ENCODE peak calls at places on chromosomes 2 and 18, in nine cellular contexts. Y is GM12891; B is stimulated activated CD4-positive, alpha-beta T cell treated with anti-CD3 and anti-CD28 coated beads, Interleukin-1b, Interleukin-23, amount 100 ng/mL, for 48 hours; J is hippocampal formation; C is activated T-cell treated with anti-CD3 and anti-CD28 coated beads, Interleukin-2, amount 50 U/mL, for 1 hour; M is WTC11; Q is upper lobe of right lung; E is small intestine; O is NCI-H1105 treated with DMSO at 0.1 percent for 48 hours. N is an unnamed sample.

GRCh38 chr18:35203001-35203553 is 37.8 kb upstream of the ZNF397 start:
- DNase-seq in Y (no peak), B (no peak), J (peak; percentile 28), C (no peak), M (no peak), Q (no peak), E (no peak), O (no peak), N (no peak)

GRCh38 chr2:181196401-181196800 is 216.0 kb downstream of the UBE2E3 start:
- DNase-seq in Y (no peak), B (no peak), J (no peak), C (no peak), M (no peak), Q (no peak), E (no peak), O (no peak), N (no peak)

GRCh38 chr2:42954227-42954962 is 162.0 kb upstream of the HAAO start:
- DNase-seq in Y (no peak), B (no peak), J (no peak), C (no peak), M (no peak), Q (no peak), E (no peak), O (no peak), N (no peak)

GRCh38 chr18:6960656-6961055 is 156.9 kb downstream of the LAMA1 start:
- DNase-seq in Y (no peak), B (no peak), J (no peak), C (no peak), M (no peak), Q (no peak), E (no peak), O (no peak), N (no peak)

GRCh38 chr2:146540271-146540932 is 1304.4 kb upstream of the ACVR2A start:
- DNase-seq in Y (no peak), B (no peak), J (peak; percentile 36), C (no peak), M (peak; percentile 25), Q (no peak), E (no peak), O (no peak), N (no peak)

GRCh38 chr18:57921708-57922107 is 118.6 kb upstream of the ATP8B1 start:
- DNase-seq in Y (no peak), B (peak; percentile 21), J (no peak), C (no peak), M (no peak), Q (no peak), E (peak; percentile 42), O (no peak), N (no peak)

GRCh38 chr2:166625670-166626069 is 131.6 kb upstream of the SCN7A start:
- DNase-seq in Y (no peak), B (no peak), J (no peak), C (no peak), M (no peak), Q (no peak), E (no peak), O (no peak), N (no peak)

GRCh38 chr2:224284134-224284946 is 117.6 kb downstream of the FAM124B start:
- DNase-seq in Y (no peak), B (no peak), J (peak; percentile 22), C (no peak), M (peak; percentile 23), Q (no peak), E (peak; percentile 68), O (peak; percentile 58), N (no peak)

GRCh38 chr2:56889738-56890137 is 705.9 kb downstream of the CCDC85A start:
- DNase-seq in Y (no peak), B (no peak), J (no peak), C (no peak), M (no peak), Q (no peak), E (no peak), O (no peak), N (no peak)

GRCh38 chr2:235493402-235493774 is 455 bp upstream of the AGAP1 start:
- DNase-seq in Y (no peak), B (no peak), J (no peak), C (no peak), M (peak; percentile 47), Q (no peak), E (no peak), O (no peak), N (no peak)

GRCh38 chr2:165793161-165793778 is 777 bp downstream of the GALNT3 start:
- DNase-seq in Y (peak; percentile 6), B (no peak), J (no peak), C (peak; percentile 17), M (peak; percentile 26), Q (no peak), E (peak; percentile 83), O (peak; percentile 28), N (peak; percentile 3)

GRCh38 chr2:172986040-172986439 is 89.6 kb upstream of the MAP3K20 start:
- DNase-seq in Y (no peak), B (no peak), J (no peak), C (no peak), M (no peak), Q (no peak), E (no peak), O (no peak), N (no peak)

GRCh38 chr2:159381574-159381973 is 95.1 kb upstream of the WDSUB1 start:
- DNase-seq in Y (no peak), B (no peak), J (no peak), C (no peak), M (no peak), Q (no peak), E (peak; percentile 76), O (no peak), N (no peak)

GRCh38 chr18:58135806-58136331 is 91.8 kb downstream of the NEDD4L start:
- DNase-seq in Y (peak; percentile 66), B (peak; percentile 60), J (peak; percentile 64), C (peak; percentile 35), M (peak; percentile 74), Q (no peak), E (peak; percentile 75), O (peak; percentile 64), N (no peak)

GRCh38 chr2:74587664-74588277 is 33.3 kb downstream of the DOK1 start:
- DNase-seq in Y (no peak), B (peak; percentile 53), J (peak; percentile 65), C (peak; percentile 57), M (peak; percentile 61), Q (no peak), E (peak; percentile 61), O (peak; percentile 21), N (peak; percentile 66)

GRCh38 chr2:45002661-45003210 is 6.5 kb downstream of the SIX2 start:
- DNase-seq in Y (no peak), B (no peak), J (no peak), C (no peak), M (no peak), Q (no peak), E (no peak), O (no peak), N (no peak)

GRCh38 chr2:65655000-65655399 is 222.6 kb upstream of the SPRED2 start:
- DNase-seq in Y (no peak), B (no peak), J (no peak), C (no peak), M (no peak), Q (no peak), E (no peak), O (peak; percentile 86), N (no peak)

GRCh38 chr2:176637497-176638166 is 368.4 kb downstream of the MTX2 start:
- DNase-seq in Y (peak; percentile 47), B (peak; percentile 4), J (no peak), C (peak; percentile 20), M (peak; percentile 56), Q (peak; percentile 70), E (no peak), O (peak; percentile 53), N (no peak)

GRCh38 chr18:765764-766549 is 46.1 kb downstream of the YES1 start:
- DNase-seq in Y (no peak), B (no peak), J (no peak), C (no peak), M (no peak), Q (no peak), E (no peak), O (no peak), N (no peak)

GRCh38 chr18:25262920-25263319 is 89.0 kb downstream of the ZNF521 start:
- DNase-seq in Y (no peak), B (no peak), J (no peak), C (no peak), M (no peak), Q (no peak), E (no peak), O (no peak), N (no peak)

GRCh38 chr2:142307086-142307485 is 176.3 kb upstream of the LRP1B start:
- DNase-seq in Y (no peak), B (no peak), J (no peak), C (no peak), M (no peak), Q (no peak), E (no peak), O (no peak), N (no peak)

GRCh38 chr18:66640431-66640830 is 36.5 kb upstream of the CDH19 start:
- DNase-seq in Y (no peak), B (no peak), J (no peak), C (no peak), M (no peak), Q (no peak), E (no peak), O (no peak), N (no peak)

GRCh38 chr2:12715878-12716249 is 872 bp upstream of the TRIB2 start:
- DNase-seq in Y (peak; percentile 42), B (peak; percentile 77), J (peak; percentile 72), C (peak; percentile 81), M (peak; percentile 68), Q (peak; percentile 89), E (peak; percentile 94), O (peak; percentile 70), N (no peak)

GRCh38 chr2:208280933-208281332 is 14.9 kb downstream of the PIKFYVE start:
- DNase-seq in Y (no peak), B (no peak), J (no peak), C (no peak), M (no peak), Q (no peak), E (no peak), O (no peak), N (no peak)

GRCh38 chr2:1403565-1403964 is 9.7 kb upstream of the TPO start:
- DNase-seq in Y (no peak), B (no peak), J (no peak), C (no peak), M (no peak), Q (no peak), E (no peak), O (no peak), N (no peak)

GRCh38 chr2:30716117-30716900 is 90.9 kb downstream of the CAPN13 start:
- DNase-seq in Y (no peak), B (no peak), J (no peak), C (no peak), M (no peak), Q (peak; percentile 27), E (no peak), O (no peak), N (no peak)

GRCh38 chr2:228688007-228688645 is 506.6 kb upstream of the SPHKAP start:
- DNase-seq in Y (no peak), B (no peak), J (no peak), C (no peak), M (no peak), Q (no peak), E (no peak), O (no peak), N (no peak)

GRCh38 chr18:78406743-78407455 is 572.7 kb upstream of the SALL3 start:
- DNase-seq in Y (no peak), B (no peak), J (no peak), C (no peak), M (no peak), Q (no peak), E (peak; percentile 85), O (peak; percentile 7), N (no peak)